ENCODE peak calls at places on chromosomes 4 and X, in six cellular contexts. One of them, this sample, is unnamed.
A peak's percentile ranks its signal among the peaks of the same experiment; 100 is the strongest.

GRCh38 chr4:129682586-129682985 is 586.6 kb downstream of the C4orf33 start:
- DNase-seq in psoas muscle: no peak
- DNase-seq in transverse colon: no peak
- DNase-seq in IMR-90: no peak
- DNase-seq in AG09309: no peak
- DNase-seq in retinal pigment epithelial cell: no peak
- DNase-seq in this sample: no peak

GRCh38 chrX:8235026-8235425 is 64.0 kb upstream of the VCX2 start:
- DNase-seq in IMR-90: no peak
- DNase-seq in AG09309: no peak
- DNase-seq in psoas muscle: no peak
- DNase-seq in transverse colon: no peak
- DNase-seq in retinal pigment epithelial cell: peak; percentile 3
- DNase-seq in this sample: peak; percentile 5

GRCh38 chr4:2272026-2272827 is 10.3 kb upstream of the MXD4 start:
- DNase-seq in transverse colon: no peak
- DNase-seq in AG09309: no peak
- DNase-seq in psoas muscle: peak; percentile 20
- DNase-seq in IMR-90: no peak
- DNase-seq in retinal pigment epithelial cell: no peak
- DNase-seq in this sample: no peak

GRCh38 chr4:98620087-98620784 is 38.2 kb downstream of the TSPAN5 start:
- DNase-seq in IMR-90: no peak
- DNase-seq in AG09309: no peak
- DNase-seq in transverse colon: no peak
- DNase-seq in psoas muscle: no peak
- DNase-seq in retinal pigment epithelial cell: no peak
- DNase-seq in this sample: no peak

GRCh38 chr4:68797618-68798017 is 18.2 kb upstream of the UGT2B10 start:
- DNase-seq in transverse colon: no peak
- DNase-seq in IMR-90: no peak
- DNase-seq in psoas muscle: no peak
- DNase-seq in retinal pigment epithelial cell: no peak
- DNase-seq in AG09309: no peak
- DNase-seq in this sample: no peak

GRCh38 chr4:39369301-39369700 is 3.1 kb upstream of the RFC1 start:
- DNase-seq in retinal pigment epithelial cell: no peak
- DNase-seq in IMR-90: no peak
- DNase-seq in AG09309: no peak
- DNase-seq in transverse colon: no peak
- DNase-seq in psoas muscle: no peak
- DNase-seq in this sample: no peak

GRCh38 chr4:336099-336892 is 1.3 kb upstream of the ZNF141 start:
- DNase-seq in transverse colon: peak; percentile 35
- DNase-seq in AG09309: no peak
- DNase-seq in retinal pigment epithelial cell: no peak
- DNase-seq in IMR-90: no peak
- DNase-seq in psoas muscle: peak; percentile 42
- DNase-seq in this sample: no peak

GRCh38 chrX:52082578-52082977 is 13.6 kb upstream of the MAGED4B start:
- DNase-seq in retinal pigment epithelial cell: no peak
- DNase-seq in transverse colon: no peak
- DNase-seq in psoas muscle: no peak
- DNase-seq in IMR-90: no peak
- DNase-seq in AG09309: no peak
- DNase-seq in this sample: no peak

GRCh38 chrX:281166-281999 is at the start of gene PLCXD1:
- DNase-seq in AG09309: no peak
- DNase-seq in IMR-90: peak; percentile 36
- DNase-seq in transverse colon: no peak
- DNase-seq in retinal pigment epithelial cell: no peak
- DNase-seq in psoas muscle: no peak
- DNase-seq in this sample: no peak

GRCh38 chrX:46865281-46865680 is 28.4 kb downstream of the RP2 start:
- DNase-seq in AG09309: no peak
- DNase-seq in transverse colon: no peak
- DNase-seq in retinal pigment epithelial cell: peak; percentile 27
- DNase-seq in psoas muscle: no peak
- DNase-seq in IMR-90: peak; percentile 77
- DNase-seq in this sample: peak; percentile 13

GRCh38 chr4:37666625-37667071 is 19.5 kb downstream of the RELL1 start:
- DNase-seq in transverse colon: peak; percentile 50
- DNase-seq in IMR-90: peak; percentile 95
- DNase-seq in retinal pigment epithelial cell: peak; percentile 85
- DNase-seq in psoas muscle: peak; percentile 50
- DNase-seq in AG09309: peak; percentile 43
- DNase-seq in this sample: peak; percentile 76

GRCh38 chr4:162610116-162610515 is 446.3 kb upstream of the FSTL5 start:
- DNase-seq in psoas muscle: no peak
- DNase-seq in transverse colon: no peak
- DNase-seq in IMR-90: no peak
- DNase-seq in retinal pigment epithelial cell: peak; percentile 4
- DNase-seq in AG09309: no peak
- DNase-seq in this sample: no peak

GRCh38 chrX:115392871-115393270 is 103.4 kb downstream of the LUZP4 start:
- DNase-seq in psoas muscle: no peak
- DNase-seq in IMR-90: no peak
- DNase-seq in AG09309: no peak
- DNase-seq in retinal pigment epithelial cell: no peak
- DNase-seq in transverse colon: no peak
- DNase-seq in this sample: no peak

GRCh38 chrX:112043997-112044396 is 38.6 kb downstream of the TRPC5 start:
- DNase-seq in retinal pigment epithelial cell: no peak
- DNase-seq in transverse colon: no peak
- DNase-seq in AG09309: no peak
- DNase-seq in psoas muscle: no peak
- DNase-seq in IMR-90: peak; percentile 15
- DNase-seq in this sample: no peak

GRCh38 chr4:105569014-105569850 is 16.8 kb downstream of the ARHGEF38 start:
- DNase-seq in AG09309: no peak
- DNase-seq in psoas muscle: no peak
- DNase-seq in retinal pigment epithelial cell: no peak
- DNase-seq in IMR-90: no peak
- DNase-seq in transverse colon: no peak
- DNase-seq in this sample: no peak

GRCh38 chrX:22800360-22800759 is 199.4 kb upstream of the DDX53 start:
- DNase-seq in psoas muscle: no peak
- DNase-seq in AG09309: peak; percentile 72
- DNase-seq in transverse colon: no peak
- DNase-seq in IMR-90: peak; percentile 89
- DNase-seq in retinal pigment epithelial cell: peak; percentile 68
- DNase-seq in this sample: peak; percentile 72

GRCh38 chrX:72126048-72126415 is 5.7 kb downstream of the RTL5 start:
- DNase-seq in AG09309: no peak
- DNase-seq in retinal pigment epithelial cell: no peak
- DNase-seq in transverse colon: no peak
- DNase-seq in IMR-90: no peak
- DNase-seq in psoas muscle: no peak
- DNase-seq in this sample: no peak

GRCh38 chrX:107025538-107025937 is 25.5 kb upstream of the MORC4 start:
- DNase-seq in AG09309: no peak
- DNase-seq in transverse colon: no peak
- DNase-seq in psoas muscle: no peak
- DNase-seq in retinal pigment epithelial cell: no peak
- DNase-seq in IMR-90: peak; percentile 24
- DNase-seq in this sample: no peak

GRCh38 chrX:2933125-2933900 is 4.2 kb upstream of the ARSD start:
- DNase-seq in IMR-90: no peak
- DNase-seq in transverse colon: peak; percentile 46
- DNase-seq in retinal pigment epithelial cell: no peak
- DNase-seq in AG09309: no peak
- DNase-seq in psoas muscle: no peak
- DNase-seq in this sample: no peak

GRCh38 chr4:86891785-86892638 is at the start of gene C4orf36:
- DNase-seq in psoas muscle: peak; percentile 48
- DNase-seq in AG09309: no peak
- DNase-seq in retinal pigment epithelial cell: no peak
- DNase-seq in transverse colon: peak; percentile 78
- DNase-seq in IMR-90: peak; percentile 18
- DNase-seq in this sample: no peak

GRCh38 chrX:32530802-32531403 is 680.4 kb downstream of the DMD start:
- DNase-seq in transverse colon: peak; percentile 9
- DNase-seq in AG09309: no peak
- DNase-seq in IMR-90: peak; percentile 52
- DNase-seq in retinal pigment epithelial cell: peak; percentile 5
- DNase-seq in psoas muscle: no peak
- DNase-seq in this sample: peak; percentile 5

GRCh38 chrX:73448379-73448778 is 1.5 kb downstream of the CDX4 start:
- DNase-seq in IMR-90: no peak
- DNase-seq in AG09309: no peak
- DNase-seq in retinal pigment epithelial cell: no peak
- DNase-seq in transverse colon: no peak
- DNase-seq in psoas muscle: no peak
- DNase-seq in this sample: no peak

GRCh38 chrX:1767026-1767425 is 152.2 kb downstream of the ASMT start:
- DNase-seq in retinal pigment epithelial cell: no peak
- DNase-seq in AG09309: no peak
- DNase-seq in IMR-90: no peak
- DNase-seq in psoas muscle: no peak
- DNase-seq in transverse colon: no peak
- DNase-seq in this sample: no peak

DNA sequence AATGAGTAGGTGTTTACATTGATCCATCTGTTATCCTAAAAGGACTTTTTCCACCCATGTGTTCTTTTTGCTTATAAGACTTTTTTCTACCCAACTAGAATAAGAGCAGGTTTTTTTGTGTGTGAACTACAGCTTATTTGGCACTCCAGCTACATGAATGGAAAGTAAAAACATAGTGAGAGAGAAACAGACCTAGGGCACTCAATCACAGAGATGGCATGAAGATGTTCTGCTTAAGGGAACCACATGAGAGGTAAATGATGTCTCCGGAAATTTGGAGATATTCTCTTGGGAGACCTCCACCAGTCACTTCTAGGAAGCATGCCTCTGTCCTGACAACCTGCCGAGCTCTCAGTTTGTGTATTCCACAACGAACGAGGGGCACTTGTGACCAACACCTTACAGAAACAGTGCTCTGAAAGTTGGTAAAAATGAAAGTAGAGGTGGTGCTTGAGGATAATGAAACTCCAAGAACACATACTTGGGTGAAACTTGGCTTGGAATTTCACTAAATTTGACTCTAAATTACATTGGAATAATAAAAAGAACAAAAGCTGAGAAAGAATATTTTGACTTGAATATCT is 788.4 kb upstream of the GALNTL6 start:
- DNase-seq in IMR-90: no peak
- DNase-seq in AG09309: no peak
- DNase-seq in psoas muscle: no peak
- DNase-seq in retinal pigment epithelial cell: no peak
- DNase-seq in transverse colon: no peak
- DNase-seq in this sample: no peak
- H3K4me3 ChIP-seq in IMR-90: no peak overlapping the region
- H3K4me3 ChIP-seq in AG09309: no peak overlapping the region
- H3K4me3 ChIP-seq in psoas muscle: no peak overlapping the region
- H3K4me3 ChIP-seq in retinal pigment epithelial cell: no peak overlapping the region
- H3K4me3 ChIP-seq in transverse colon: no peak overlapping the region
- H3K4me3 ChIP-seq in this sample: no peak overlapping the region

DNA sequence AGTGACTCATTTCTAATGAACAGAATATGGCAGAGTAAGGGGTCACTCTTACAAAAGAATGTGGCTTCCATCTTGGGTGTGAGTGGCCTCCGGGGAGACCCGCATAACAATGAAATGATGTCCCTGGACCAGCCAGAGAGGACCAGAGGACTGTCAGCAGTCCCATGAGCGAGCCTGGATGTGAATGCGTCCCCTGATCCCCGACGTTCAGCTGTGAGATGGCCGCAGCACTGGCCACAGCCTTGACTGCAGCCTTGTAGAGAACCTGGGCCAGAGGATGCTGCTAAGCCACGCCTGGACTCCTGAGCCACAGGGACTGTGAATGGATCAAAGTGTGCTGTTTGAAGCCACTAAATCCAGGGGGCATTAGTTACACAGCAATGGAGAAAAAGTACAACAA is 53.8 kb downstream of the MTNR1A start:
- DNase-seq in transverse colon: no peak
- DNase-seq in retinal pigment epithelial cell: no peak
- DNase-seq in AG09309: no peak
- DNase-seq in IMR-90: no peak
- DNase-seq in psoas muscle: no peak
- DNase-seq in this sample: no peak
- H3K4me3 ChIP-seq in transverse colon: no peak overlapping the region
- H3K4me3 ChIP-seq in retinal pigment epithelial cell: no peak overlapping the region
- H3K4me3 ChIP-seq in AG09309: no peak overlapping the region
- H3K4me3 ChIP-seq in IMR-90: no peak overlapping the region
- H3K4me3 ChIP-seq in psoas muscle: no peak overlapping the region
- H3K4me3 ChIP-seq in this sample: no peak overlapping the region

GRCh38 chr4:153792893-153793227 is 4.0 kb upstream of the SFRP2 start:
- DNase-seq in transverse colon: no peak
- DNase-seq in psoas muscle: no peak
- DNase-seq in AG09309: no peak
- DNase-seq in IMR-90: no peak
- DNase-seq in retinal pigment epithelial cell: no peak
- DNase-seq in this sample: no peak

GRCh38 chr4:153788419-153789276 is at the start of gene SFRP2:
- DNase-seq in retinal pigment epithelial cell: no peak
- DNase-seq in AG09309: no peak
- DNase-seq in IMR-90: no peak
- DNase-seq in psoas muscle: peak; percentile 31
- DNase-seq in transverse colon: no peak
- DNase-seq in this sample: no peak

GRCh38 chr4:153789741-153790651 is 1.1 kb upstream of the SFRP2 start:
- DNase-seq in psoas muscle: no peak
- DNase-seq in AG09309: no peak
- DNase-seq in retinal pigment epithelial cell: no peak
- DNase-seq in transverse colon: no peak
- DNase-seq in IMR-90: no peak
- DNase-seq in this sample: no peak

GRCh38 chr4:153792007-153792892 is 3.4 kb upstream of the SFRP2 start:
- DNase-seq in IMR-90: no peak
- DNase-seq in psoas muscle: peak; percentile 74
- DNase-seq in transverse colon: peak; percentile 49
- DNase-seq in AG09309: no peak
- DNase-seq in retinal pigment epithelial cell: no peak
- DNase-seq in this sample: no peak

DNA sequence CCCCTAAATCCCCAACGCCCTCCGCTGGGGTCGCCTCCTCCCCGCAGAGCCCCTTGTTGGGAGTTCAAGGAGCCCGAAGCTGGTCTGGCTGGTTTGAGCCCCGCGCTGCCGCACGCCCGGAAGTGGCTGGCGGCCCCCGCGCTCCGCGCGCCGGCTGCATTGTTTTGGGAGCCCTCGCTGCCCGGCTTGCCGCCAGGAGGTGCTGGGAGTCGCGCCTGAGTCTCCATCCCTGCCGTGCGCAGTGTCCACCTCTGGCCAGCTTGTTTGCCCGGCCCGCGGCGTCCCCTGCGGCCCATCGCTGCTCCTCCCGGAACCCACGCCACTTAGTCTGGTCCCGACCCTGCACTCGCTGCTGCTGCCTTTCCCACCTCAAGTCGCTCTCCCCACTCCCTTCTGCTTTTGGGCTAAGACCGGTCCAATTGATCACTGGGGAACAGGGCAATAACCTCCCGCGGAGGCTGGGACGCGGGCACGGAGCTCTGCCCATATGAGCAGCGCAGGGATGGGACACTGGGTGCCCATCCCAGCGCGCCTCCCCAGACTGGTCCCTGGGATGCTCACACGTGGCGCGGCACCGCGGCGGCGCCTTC is 2.2 kb upstream of the SFRP2 start:
- DNase-seq in retinal pigment epithelial cell: no peak
- DNase-seq in IMR-90: no peak
- DNase-seq in psoas muscle: peak; percentile 62
- DNase-seq in transverse colon: no peak
- DNase-seq in AG09309: no peak
- DNase-seq in this sample: no peak
- H3K4me3 ChIP-seq in retinal pigment epithelial cell: peak overlapping the region; percentile 22
- H3K4me3 ChIP-seq in IMR-90: no peak overlapping the region
- H3K4me3 ChIP-seq in psoas muscle: peak overlapping the region; percentile 23
- H3K4me3 ChIP-seq in transverse colon: peak overlapping the region; percentile 33
- H3K4me3 ChIP-seq in AG09309: no peak overlapping the region
- H3K4me3 ChIP-seq in this sample: peak overlapping the region; percentile 27

GRCh38 chrX:153732406-153732805 is 7.8 kb downstream of the ABCD1 start:
- DNase-seq in psoas muscle: no peak
- DNase-seq in transverse colon: no peak
- DNase-seq in IMR-90: no peak
- DNase-seq in AG09309: no peak
- DNase-seq in retinal pigment epithelial cell: no peak
- DNase-seq in this sample: no peak
- H3K4me3 ChIP-seq in psoas muscle: no peak overlapping the region
- H3K4me3 ChIP-seq in transverse colon: no peak overlapping the region
- H3K4me3 ChIP-seq in IMR-90: no peak overlapping the region
- H3K4me3 ChIP-seq in AG09309: no peak overlapping the region
- H3K4me3 ChIP-seq in retinal pigment epithelial cell: no peak overlapping the region
- H3K4me3 ChIP-seq in this sample: no peak overlapping the region